ENCODE peak calls at places on chromosomes 7 and 10, in seven cellular contexts. B is prostate gland, S is upper lobe of left lung, G is body of pancreas, D is esophagus muscularis mucosa, R is tibial nerve, O is spleen. N is an unnamed sample.

GRCh38 chr7:4799508-4800268 is 24.3 kb downstream of the AP5Z1 start:
- DNase-seq in B (no peak), S (no peak), G (no peak), D (no peak), R (peak), O (no peak), N (no peak)

GRCh38 chr7:8119228-8119627 is 142.7 kb downstream of the ICA1 start:
- DNase-seq in B (no peak), S (no peak), G (no peak), D (no peak), R (no peak), O (no peak), N (no peak)

GRCh38 chr7:74141705-74142104 is 32.5 kb upstream of the EIF4H start:
- DNase-seq in B (no peak), S (no peak), G (no peak), D (no peak), R (no peak), O (no peak), N (peak)

GRCh38 chr7:46934198-46934825 is 647.6 kb downstream of the TNS3 start:
- DNase-seq in B (no peak), S (no peak), G (no peak), D (no peak), R (no peak), O (no peak), N (peak)

GRCh38 chr7:94779070-94779469 is 123.1 kb upstream of the SGCE start:
- DNase-seq in B (no peak), S (no peak), G (no peak), D (no peak), R (no peak), O (no peak), N (no peak)

GRCh38 chr7:2863461-2864066 is 19.5 kb upstream of the GNA12 start:
- DNase-seq in B (no peak), S (peak), G (peak), D (peak), R (peak), O (peak), N (peak)

GRCh38 chr7:36299882-36300341 is 89.8 kb upstream of the ANLN start:
- DNase-seq in B (no peak), S (no peak), G (no peak), D (no peak), R (no peak), O (no peak), N (no peak)

GRCh38 chr10:90352288-90352687 is 505.6 kb downstream of the HTR7 start:
- DNase-seq in B (no peak), S (no peak), G (no peak), D (no peak), R (no peak), O (no peak), N (no peak)

GRCh38 chr7:84412161-84412969 is 217.8 kb upstream of the SEMA3A start:
- DNase-seq in B (no peak), S (no peak), G (no peak), D (no peak), R (no peak), O (no peak), N (no peak)

GRCh38 chr10:73110345-73110849 is at the start of gene NUDT13:
- DNase-seq in B (peak), S (peak), G (peak), D (peak), R (peak), O (no peak), N (peak)

GRCh38 chr10:116925061-116925460 is 75.8 kb downstream of the ENO4 start:
- DNase-seq in B (no peak), S (no peak), G (no peak), D (no peak), R (no peak), O (peak), N (no peak)

GRCh38 chr7:155166673-155167370 is 96.7 kb downstream of the HTR5A start:
- DNase-seq in B (no peak), S (no peak), G (no peak), D (peak), R (no peak), O (no peak), N (peak)

GRCh38 chr7:82559203-82559805 is 115.7 kb upstream of the CACNA2D1 start:
- DNase-seq in B (no peak), S (no peak), G (peak), D (no peak), R (no peak), O (no peak), N (no peak)

GRCh38 chr7:34104992-34105391 is 199.7 kb downstream of the BMPER start:
- DNase-seq in B (no peak), S (no peak), G (no peak), D (no peak), R (no peak), O (no peak), N (no peak)

GRCh38 chr7:37310322-37311080 is 138.2 kb downstream of the ELMO1 start:
- DNase-seq in B (no peak), S (no peak), G (no peak), D (no peak), R (no peak), O (no peak), N (peak)

GRCh38 chr7:155306677-155307470 is 9.2 kb downstream of the INSIG1 start:
- DNase-seq in B (no peak), S (no peak), G (no peak), D (no peak), R (no peak), O (no peak), N (no peak)

GRCh38 chr7:110534241-110534931 is 556.5 kb upstream of the LRRN3 start:
- DNase-seq in B (peak), S (no peak), G (no peak), D (no peak), R (no peak), O (no peak), N (no peak)

GRCh38 chr7:44103941-44104879 is at the start of gene AEBP1:
- DNase-seq in B (no peak), S (no peak), G (no peak), D (no peak), R (no peak), O (peak), N (no peak)

GRCh38 chr10:15360566-15360965 is 10.5 kb downstream of the FAM171A1 start:
- DNase-seq in B (no peak), S (no peak), G (no peak), D (no peak), R (no peak), O (no peak), N (no peak)

GRCh38 chr7:93622036-93622714 is 47.7 kb upstream of the CALCR start:
- DNase-seq in B (no peak), S (no peak), G (no peak), D (no peak), R (no peak), O (no peak), N (peak)

GRCh38 chr7:141975806-141976523 is 2.4 kb upstream of the TAS2R38 start:
- DNase-seq in B (peak), S (peak), G (peak), D (no peak), R (peak), O (peak), N (peak)

GRCh38 chr7:43083091-43083490 is 29.4 kb upstream of the HECW1 start:
- DNase-seq in B (no peak), S (no peak), G (no peak), D (no peak), R (no peak), O (no peak), N (no peak)

GRCh38 chr10:111078505-111079185 is 1.8 kb downstream of the ADRA2A start:
- DNase-seq in B (no peak), S (no peak), G (no peak), D (no peak), R (no peak), O (no peak), N (no peak)

GRCh38 chr10:87818505-87819273 is 663 bp upstream of the ATAD1 start:
- DNase-seq in B (no peak), S (peak), G (peak), D (no peak), R (no peak), O (peak), N (peak)

GRCh38 chr10:124999433-125000365 is 57.8 kb downstream of the ZRANB1 start:
- DNase-seq in B (no peak), S (peak), G (peak), D (no peak), R (no peak), O (peak), N (no peak)

GRCh38 chr7:5827755-5828154 is 46.3 kb upstream of the RNF216 start:
- DNase-seq in B (no peak), S (peak), G (peak), D (no peak), R (no peak), O (peak), N (peak)

GRCh38 chr10:80664071-80664680 is 126.5 kb downstream of the SH2D4B start:
- DNase-seq in B (peak), S (peak), G (peak), D (no peak), R (peak), O (peak), N (peak)

GRCh38 chr10:36057180-36057579 is 415.1 kb upstream of the FZD8 start:
- DNase-seq in B (no peak), S (no peak), G (no peak), D (no peak), R (no peak), O (no peak), N (no peak)

GRCh38 chr10:104406715-104407517 is 53.3 kb downstream of the CFAP58 start:
- DNase-seq in B (peak), S (no peak), G (no peak), D (no peak), R (no peak), O (no peak), N (peak)

GRCh38 chr7:16357921-16358320 is 63.4 kb downstream of the CRPPA start:
- DNase-seq in B (peak), S (peak), G (no peak), D (no peak), R (no peak), O (no peak), N (no peak)

GRCh38 chr10:71078454-71079145 is 133.8 kb upstream of the UNC5B start:
- DNase-seq in B (peak), S (peak), G (peak), D (peak), R (no peak), O (peak), N (no peak)

GRCh38 chr7:43583424-43584199 is 704 bp downstream of the STK17A start:
- DNase-seq in B (peak), S (peak), G (peak), D (no peak), R (peak), O (peak), N (peak)

GRCh38 chr7:44971991-44972441 is 6.8 kb downstream of the MYO1G start:
- DNase-seq in B (no peak), S (peak), G (no peak), D (no peak), R (no peak), O (no peak), N (no peak)

GRCh38 chr7:37916673-37917660 is at the start of gene SFRP4:
- DNase-seq in B (no peak), S (peak), G (peak), D (no peak), R (peak), O (peak), N (peak)

GRCh38 chr10:6755891-6756460 is 175.9 kb upstream of the PRKCQ start:
- DNase-seq in B (no peak), S (no peak), G (no peak), D (no peak), R (no peak), O (no peak), N (peak)

GRCh38 chr7:4325732-4326131 is 356.4 kb upstream of the FOXK1 start:
- DNase-seq in B (no peak), S (peak), G (no peak), D (no peak), R (no peak), O (no peak), N (no peak)

GRCh38 chr10:60209874-60210584 is 179.6 kb downstream of the ANK3 start:
- DNase-seq in B (no peak), S (no peak), G (no peak), D (no peak), R (no peak), O (no peak), N (no peak)

DNA sequence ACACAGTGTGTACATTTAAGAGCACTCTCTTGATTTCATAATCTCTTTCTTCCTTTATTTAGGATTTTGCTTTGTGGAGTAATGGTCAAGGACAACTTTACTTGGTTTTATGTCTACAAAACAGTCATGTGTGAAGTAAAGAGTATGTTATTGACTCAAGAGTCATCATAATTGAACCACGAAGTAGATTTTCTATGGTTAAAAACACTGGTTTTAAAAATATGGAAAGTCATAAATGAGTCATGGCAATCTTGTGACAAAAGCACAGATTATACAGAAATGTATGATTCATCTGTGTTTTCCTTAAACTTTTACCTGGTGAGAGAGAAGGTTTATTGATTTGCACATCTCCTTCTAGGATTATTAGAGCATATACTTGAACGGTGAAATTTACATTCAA is 969.7 kb downstream of the GATA3 start:
- DNase-seq in B (no peak), S (no peak), G (no peak), D (no peak), R (no peak), O (no peak), N (no peak)
- TF ChIP-seq CTCF in B (no peak), S (no peak), G (no peak), D (no peak), R (no peak), O (no peak), N (no peak)

GRCh38 chr7:101814996-101815825 is 2.2 kb upstream of the CUX1 start:
- DNase-seq in B (peak), S (peak), G (peak), D (no peak), R (no peak), O (peak), N (peak)
- TF ChIP-seq POLR2A in B (no peak), S (no peak), G (no peak), D (no peak), R (no peak), O (no peak), N (no peak)

GRCh38 chr7:131004371-131004770 is 270.4 kb upstream of the KLF14 start:
- DNase-seq in B (no peak), S (no peak), G (no peak), D (no peak), R (no peak), O (no peak), N (peak)

GRCh38 chr7:131010029-131010705 is 276.2 kb upstream of the KLF14 start:
- DNase-seq in B (no peak), S (peak), G (no peak), D (no peak), R (no peak), O (no peak), N (peak)

GRCh38 chr7:131008840-131009651 is 275.0 kb upstream of the KLF14 start:
- DNase-seq in B (no peak), S (no peak), G (no peak), D (no peak), R (no peak), O (no peak), N (no peak)

GRCh38 chr7:131010714-131011436 is 276.9 kb upstream of the KLF14 start:
- DNase-seq in B (no peak), S (no peak), G (no peak), D (no peak), R (no peak), O (no peak), N (peak)

DNA sequence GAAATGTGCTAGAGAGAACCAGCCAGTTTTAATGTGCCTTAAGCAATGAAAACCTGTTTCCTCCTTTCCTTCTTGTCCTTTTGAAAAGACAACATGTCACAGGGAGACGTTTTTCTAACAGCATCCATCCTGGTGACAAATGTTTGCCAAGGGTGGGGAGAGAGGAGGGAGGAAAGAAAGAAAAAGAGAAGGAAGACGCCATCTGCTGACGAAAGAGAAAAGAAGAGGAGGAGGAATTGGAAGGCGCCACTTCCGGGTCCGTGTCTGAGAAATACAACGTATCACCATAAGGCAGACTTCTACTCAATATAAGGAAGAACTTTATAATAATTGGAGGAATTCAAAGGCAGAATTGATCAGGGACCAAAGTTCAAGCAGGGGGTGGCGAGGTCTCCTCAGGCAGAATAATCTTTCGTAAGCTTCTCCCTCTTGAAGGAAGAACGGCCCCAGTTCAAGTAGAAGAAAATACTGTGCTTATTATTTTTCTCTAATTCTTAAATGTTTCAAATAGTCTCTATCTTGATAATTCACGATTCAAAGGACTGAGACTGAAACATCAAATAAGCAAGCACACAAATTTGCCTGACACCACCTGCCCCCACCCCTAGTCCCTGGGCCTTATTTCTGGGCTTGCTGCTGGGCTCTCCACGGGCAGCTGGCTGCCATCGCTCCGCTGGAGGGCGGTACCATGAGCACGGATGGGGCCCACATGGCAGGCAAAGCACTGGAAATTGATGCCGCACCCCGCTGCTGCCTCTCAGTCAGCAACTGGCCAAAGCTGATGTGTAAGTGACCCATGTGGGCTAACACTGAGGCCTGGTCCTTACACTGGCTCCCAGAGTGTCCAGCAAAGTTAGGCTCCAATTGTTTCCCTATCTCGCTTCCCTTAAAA is 273.7 kb upstream of the KLF14 start:
- DNase-seq in B (peak), S (peak), G (peak), D (no peak), R (no peak), O (peak), N (peak)
- TF ChIP-seq CTCF in B (peak), S (no peak), G (peak), D (peak), R (peak), O (peak), N (peak)

GRCh38 chr10:123166618-123167017 is 12.4 kb downstream of the BUB3 start:
- DNase-seq in B (no peak), S (no peak), G (no peak), D (no peak), R (no peak), O (no peak), N (no peak)
- TF ChIP-seq POLR2A in B (no peak), S (no peak), G (no peak), D (no peak), R (no peak), O (no peak), N (no peak)

GRCh38 chr7:140175221-140176218 is 1.3 kb downstream of the KDM7A start:
- DNase-seq in B (peak), S (peak), G (peak), D (peak), R (peak), O (peak), N (peak)
- TF ChIP-seq CTCF in B (peak), S (peak), G (peak), D (peak), R (peak), O (peak), N (peak)